ENCODE peak calls at places on chromosomes 2 and 18, in eight cellular contexts. V is retina; N is nephron progenitor cell; M is Caki2; L is fibroblast of mammary gland; K is dermis blood vessel endothelial cell; T is Kasumi-1; J is stimulated activated CD4-positive, alpha-beta T cell treated with anti-CD3 and anti-CD28 coated beads, Interleukin-4, amount 100 ng/mL, for 48 hours. F is an unnamed sample.

GRCh38 chr2:174688079-174688478 is 76.2 kb downstream of the CHRNA1 start:
- DNase-seq in M (no peak), L (peak), V (no peak), N (no peak), J (no peak), T (peak), K (peak), F (peak)

GRCh38 chr2:105782646-105783045 is 37.9 kb downstream of the NCK2 start:
- DNase-seq in L (no peak), T (no peak), K (no peak), V (no peak), N (no peak), J (no peak), M (no peak), F (no peak)

GRCh38 chr18:8752329-8752728 is 47.0 kb downstream of the MTCL1 start:
- DNase-seq in L (peak), T (no peak), M (no peak), J (no peak), V (no peak), K (no peak), N (no peak), F (no peak)

GRCh38 chr2:233811087-233811486 is 33.0 kb downstream of the MROH2A start:
- DNase-seq in L (no peak), K (no peak), T (no peak), M (no peak), N (no peak), V (no peak), J (no peak), F (no peak)

GRCh38 chr18:23542471-23542870 is 39.2 kb downstream of the RMC1 start:
- DNase-seq in M (no peak), L (no peak), V (no peak), J (no peak), N (no peak), K (no peak), T (no peak), F (no peak)

GRCh38 chr2:226515344-226516055 is 284.1 kb downstream of the IRS1 start:
- DNase-seq in J (no peak), V (no peak), K (no peak), N (no peak), L (peak), M (no peak), T (no peak), F (no peak)

GRCh38 chr2:237863659-237864029 is 4.2 kb downstream of the RAMP1 start:
- DNase-seq in M (no peak), K (no peak), V (no peak), L (no peak), T (no peak), N (no peak), J (no peak), F (no peak)

GRCh38 chr2:239902749-239903201 is 122.4 kb downstream of the NDUFA10 start:
- DNase-seq in K (no peak), L (no peak), V (peak), T (no peak), N (no peak), J (no peak), M (no peak), F (no peak)

GRCh38 chr2:233386382-233387041 is 32.2 kb downstream of the DGKD start:
- DNase-seq in N (no peak), T (no peak), J (no peak), L (peak), M (peak), V (no peak), K (peak), F (no peak)

GRCh38 chr2:85501244-85501643 is 37.7 kb upstream of the MAT2A start:
- DNase-seq in L (peak), T (peak), J (no peak), N (no peak), K (no peak), M (peak), V (no peak), F (no peak)

GRCh38 chr2:42928692-42929576 is 136.6 kb upstream of the HAAO start:
- DNase-seq in V (peak), K (peak), T (peak), J (no peak), N (peak), L (peak), M (no peak), F (peak)

GRCh38 chr2:151525872-151526271 is 116.2 kb downstream of the RIF1 start:
- DNase-seq in K (no peak), M (no peak), N (no peak), L (no peak), J (no peak), V (no peak), T (no peak), F (no peak)

GRCh38 chr2:126644630-126645191 is 11.2 kb upstream of the GYPC start:
- DNase-seq in J (no peak), L (peak), K (no peak), T (peak), M (no peak), N (no peak), V (no peak), F (no peak)

F was measured in NCI-H748 treated with DMSO at 0.1 percent for 48 hours.